ENCODE peak calls at places on chromosomes 11 and 22, in ten cellular contexts. H, A, K, U, X, F, B, M, C and Q are unnamed samples.

GRCh38 chr11:3952715-3953114 is 97.3 kb downstream of the STIM1 start:
- DNase-seq in K (no peak), M (no peak), F (no peak), U (no peak), X (no peak), H (no peak), C (no peak), B (no peak), A (no peak), Q (no peak)

GRCh38 chr11:84857746-84858145 is 769.4 kb downstream of the DLG2 start:
- DNase-seq in A (no peak), C (no peak), K (no peak), H (no peak), F (no peak), X (no peak), M (no peak), U (no peak), B (peak; percentile 39), Q (no peak)

GRCh38 chr11:69355346-69355940 is 61.5 kb downstream of the MYEOV start:
- DNase-seq in U (no peak), F (no peak), C (no peak), A (no peak), B (no peak), X (no peak), K (no peak), M (no peak), H (no peak), Q (no peak)

GRCh38 chr11:34219862-34220490 is 114.5 kb downstream of the NAT10 start:
- DNase-seq in K (no peak), U (no peak), M (no peak), X (no peak), A (no peak), F (no peak), B (no peak), H (no peak), C (no peak), Q (no peak)

GRCh38 chr22:39309364-39309861 is 10.0 kb downstream of the RPL3 start:
- DNase-seq in B (no peak), H (no peak), C (no peak), M (no peak), X (no peak), F (peak; percentile 89), K (no peak), U (no peak), A (no peak), Q (no peak)

GRCh38 chr22:27853404-27853803 is 51.8 kb upstream of the MN1 start:
- DNase-seq in M (no peak), A (no peak), C (peak; percentile 91), K (no peak), B (peak; percentile 87), H (no peak), X (no peak), U (no peak), F (no peak), Q (no peak)

GRCh38 chr22:32339190-32340012 is 18.3 kb upstream of the RFPL3 start:
- DNase-seq in F (no peak), U (no peak), B (no peak), H (no peak), X (no peak), A (no peak), C (no peak), K (no peak), M (no peak), Q (no peak)

GRCh38 chr11:2215561-2216399 is 44.2 kb upstream of the TH start:
- DNase-seq in K (no peak), C (no peak), F (peak; percentile 66), B (no peak), H (no peak), M (no peak), A (no peak), X (peak; percentile 44), U (no peak), Q (peak; percentile 6)

GRCh38 chr11:11252403-11252802 is 100.6 kb downstream of the CSNK2A3 start:
- DNase-seq in H (no peak), U (no peak), B (no peak), M (no peak), F (no peak), X (no peak), A (no peak), K (no peak), C (no peak), Q (no peak)

GRCh38 chr11:35367491-35367890 is 51.9 kb downstream of the SLC1A2 start:
- DNase-seq in C (peak; percentile 91), K (no peak), U (peak; percentile 69), B (peak; percentile 83), M (no peak), A (no peak), X (no peak), H (no peak), F (no peak), Q (no peak)

GRCh38 chr22:17537155-17537554 is 26.1 kb upstream of the SLC25A18 start:
- DNase-seq in F (no peak), M (no peak), C (no peak), A (no peak), B (no peak), U (no peak), H (no peak), X (no peak), K (no peak), Q (no peak)

GRCh38 chr11:119370486-119371046 is 10.9 kb downstream of the USP2 start:
- DNase-seq in A (no peak), U (no peak), K (no peak), B (no peak), C (no peak), M (no peak), X (no peak), F (peak; percentile 28), H (no peak), Q (no peak)

GRCh38 chr11:117180661-117181585 is 2.4 kb downstream of the SIDT2 start:
- DNase-seq in F (peak; percentile 92), C (peak; percentile 77), M (peak; percentile 47), A (peak; percentile 19), B (peak; percentile 82), X (peak; percentile 87), U (peak; percentile 16), K (no peak), H (peak; percentile 40), Q (peak; percentile 58)

GRCh38 chr22:49291781-49292180 is 535.9 kb downstream of the BRD1 start:
- DNase-seq in U (no peak), C (no peak), M (no peak), F (peak; percentile 14), B (no peak), A (no peak), K (no peak), H (no peak), X (no peak), Q (no peak)

GRCh38 chr22:37643225-37643847 is 3.9 kb downstream of the SH3BP1 start:
- DNase-seq in F (peak; percentile 96), C (peak; percentile 55), M (peak; percentile 81), K (no peak), A (peak; percentile 54), X (peak; percentile 90), U (peak; percentile 15), H (no peak), B (peak; percentile 65), Q (peak; percentile 79)

GRCh38 chr11:95100856-95101507 is 11.3 kb downstream of the ENDOD1 start:
- DNase-seq in A (no peak), H (no peak), C (no peak), B (no peak), U (no peak), X (no peak), K (no peak), M (no peak), F (no peak), Q (no peak)

GRCh38 chr11:16605440-16605970 is 132.9 kb upstream of the C11orf58 start:
- DNase-seq in B (no peak), F (peak; percentile 70), X (peak; percentile 48), H (no peak), C (no peak), A (peak; percentile 47), K (no peak), M (no peak), U (peak; percentile 35), Q (no peak)

GRCh38 chr11:113372317-113372716 is 15.3 kb upstream of the ANKK1 start:
- DNase-seq in U (no peak), F (no peak), A (no peak), C (no peak), H (no peak), K (no peak), X (no peak), M (no peak), B (no peak), Q (no peak)

GRCh38 chr11:94933225-94934130 is 39.9 kb downstream of the CWC15 start:
- DNase-seq in F (no peak), K (no peak), C (peak; percentile 98), B (peak; percentile 98), A (peak; percentile 97), U (peak; percentile 90), X (peak; percentile 73), H (peak; percentile 95), M (no peak), Q (no peak)

GRCh38 chr11:76783901-76784813 is 1.0 kb downstream of the TSKU start:
- DNase-seq in K (no peak), B (peak; percentile 74), M (no peak), X (peak; percentile 80), C (peak; percentile 90), F (peak; percentile 99), H (no peak), U (peak; percentile 46), A (peak; percentile 73), Q (no peak)

GRCh38 chr11:127843483-127844396 is 743.6 kb downstream of the ETS1 start:
- DNase-seq in B (peak; percentile 63), X (peak; percentile 84), F (peak; percentile 55), H (peak; percentile 13), K (peak; percentile 36), C (peak; percentile 56), U (peak; percentile 82), A (peak; percentile 26), M (no peak), Q (peak; percentile 31)

GRCh38 chr11:48210052-48210451 is 6.6 kb upstream of the OR4B1 start:
- DNase-seq in U (no peak), M (no peak), H (no peak), X (no peak), B (peak; percentile 5), F (no peak), C (peak; percentile 5), A (no peak), K (no peak), Q (no peak)

GRCh38 chr22:38454361-38455062 is 487 bp downstream of the KCNJ4 start:
- DNase-seq in M (no peak), U (no peak), K (no peak), F (peak; percentile 86), A (no peak), H (no peak), C (no peak), B (no peak), X (no peak), Q (no peak)

GRCh38 chr11:112318193-112318592 is 57.5 kb upstream of the PLET1 start:
- DNase-seq in X (no peak), H (peak; percentile 78), M (no peak), U (peak; percentile 71), C (peak; percentile 96), F (no peak), B (peak; percentile 94), K (no peak), A (peak; percentile 90), Q (no peak)

GRCh38 chr22:27231266-27231665 is 570.3 kb downstream of the MN1 start:
- DNase-seq in C (no peak), B (no peak), K (no peak), M (no peak), F (no peak), U (no peak), H (no peak), X (no peak), A (no peak), Q (no peak)